ENCODE peak calls at places on chromosomes 11 and 22, in four cellular contexts. V, R, C and X are unnamed samples.

GRCh38 chr22:44975444-44976262 is 34.2 kb downstream of the PHF21B start:
- DNase-seq in V (peak; percentile 51), R (peak; percentile 66), C (peak; percentile 86), X (peak; percentile 85)

GRCh38 chr11:86244063-86244521 is 461 bp upstream of the EED start:
- DNase-seq in V (peak; percentile 67), R (peak; percentile 81), C (no peak), X (peak; percentile 79)

GRCh38 chr11:68026391-68027105 is 3.9 kb upstream of the NDUFS8 start:
- DNase-seq in V (no peak), R (no peak), C (no peak), X (no peak)

GRCh38 chr22:28703436-28703835 is 23.8 kb upstream of the TTC28 start:
- DNase-seq in V (no peak), R (no peak), C (peak; percentile 58), X (no peak)

GRCh38 chr11:129767827-129768226 is 47.8 kb upstream of the TMEM45B start:
- DNase-seq in V (no peak), R (no peak), C (no peak), X (peak; percentile 62)

GRCh38 chr11:15579287-15580001 is 464.7 kb downstream of the INSC start:
- DNase-seq in V (no peak), R (no peak), C (no peak), X (no peak)

GRCh38 chr22:38446018-38446601 is 8.9 kb downstream of the KCNJ4 start:
- DNase-seq in V (no peak), R (no peak), C (no peak), X (no peak)

GRCh38 chr11:126219547-126219946 is 8.0 kb downstream of the FAM118B start:
- DNase-seq in V (no peak), R (no peak), C (no peak), X (no peak)

GRCh38 chr22:48391820-48392219 is 1435.9 kb downstream of the BRD1 start:
- DNase-seq in V (no peak), R (no peak), C (no peak), X (no peak)

GRCh38 chr11:106216281-106216680 is 138.8 kb downstream of the AASDHPPT start:
- DNase-seq in V (no peak), R (no peak), C (no peak), X (no peak)

GRCh38 chr11:57224537-57224936 is 12.5 kb downstream of the APLNR start:
- DNase-seq in V (no peak), R (no peak), C (no peak), X (peak; percentile 56)

GRCh38 chr11:8812438-8812837 is 98.6 kb upstream of the AKIP1 start:
- DNase-seq in V (no peak), R (peak; percentile 35), C (peak; percentile 75), X (no peak)

GRCh38 chr11:62388999-62389398 is 29.8 kb upstream of the SCGB1A1 start:
- DNase-seq in V (no peak), R (no peak), C (no peak), X (no peak)

GRCh38 chr11:126345283-126345682 is 10.2 kb upstream of the ST3GAL4 start:
- DNase-seq in V (no peak), R (no peak), C (no peak), X (no peak)

GRCh38 chr11:96161271-96162089 is 181.5 kb downstream of the MAML2 start:
- DNase-seq in V (no peak), R (no peak), C (peak; percentile 80), X (peak; percentile 58)

GRCh38 chr11:69817265-69818236 is 1.7 kb downstream of the FGF3 start:
- DNase-seq in V (no peak), R (no peak), C (no peak), X (peak; percentile 26)

GRCh38 chr11:102849319-102849718 is 5.9 kb upstream of the MMP3 start:
- DNase-seq in V (no peak), R (no peak), C (peak; percentile 64), X (peak; percentile 85)

GRCh38 chr11:14423633-14424032 is 64.7 kb upstream of the RRAS2 start:
- DNase-seq in V (no peak), R (peak; percentile 53), C (peak; percentile 66), X (peak; percentile 52)

GRCh38 chr11:122765487-122766131 is 72.7 kb upstream of the CRTAM start:
- DNase-seq in V (no peak), R (no peak), C (no peak), X (no peak)

GRCh38 chr11:113465786-113466185 is 9.4 kb downstream of the DRD2 start:
- DNase-seq in V (no peak), R (no peak), C (no peak), X (peak; percentile 74)

GRCh38 chr11:15770798-15771414 is 585.4 kb downstream of the SOX6 start:
- DNase-seq in V (peak; percentile 15), R (peak; percentile 25), C (peak; percentile 38), X (no peak)

GRCh38 chr11:25163421-25163820 is 666.6 kb downstream of the LUZP2 start:
- DNase-seq in V (no peak), R (no peak), C (no peak), X (no peak)

GRCh38 chr22:22986008-22986407 is 84.3 kb upstream of the GNAZ start:
- DNase-seq in V (no peak), R (no peak), C (no peak), X (no peak)

GRCh38 chr11:7449196-7449840 is 36.0 kb upstream of the OLFML1 start:
- DNase-seq in V (no peak), R (no peak), C (no peak), X (no peak)

GRCh38 chr22:23193882-23194281 is 13.6 kb downstream of the BCR start:
- DNase-seq in V (no peak), R (no peak), C (no peak), X (no peak)

GRCh38 chr11:72962084-72962483 is 147.9 kb downstream of the ATG16L2 start:
- DNase-seq in V (no peak), R (no peak), C (peak; percentile 73), X (no peak)

GRCh38 chr11:77093987-77094840 is 8.4 kb upstream of the OMP start:
- DNase-seq in V (no peak), R (no peak), C (no peak), X (no peak)

GRCh38 chr11:44526438-44526837 is 39.0 kb upstream of the CD82 start:
- DNase-seq in V (no peak), R (no peak), C (no peak), X (no peak)

GRCh38 chr22:21589415-21589814 is 21.9 kb downstream of the UBE2L3 start:
- DNase-seq in V (no peak), R (no peak), C (no peak), X (no peak)

GRCh38 chr22:21582801-21583740 is 15.6 kb downstream of the UBE2L3 start:
- DNase-seq in V (no peak), R (no peak), C (no peak), X (no peak)

GRCh38 chr22:21587803-21588611 is 20.5 kb downstream of the UBE2L3 start:
- DNase-seq in V (peak; percentile 45), R (no peak), C (peak; percentile 66), X (no peak)

GRCh38 chr22:21590809-21591641 is 23.5 kb downstream of the UBE2L3 start:
- DNase-seq in V (no peak), R (no peak), C (no peak), X (no peak)

GRCh38 chr22:21585389-21585788 is 17.9 kb downstream of the UBE2L3 start:
- DNase-seq in V (no peak), R (no peak), C (no peak), X (no peak)
- TF ChIP-seq CTCF in V (no peak), R (no peak), C (no peak), X (no peak)

DNA sequence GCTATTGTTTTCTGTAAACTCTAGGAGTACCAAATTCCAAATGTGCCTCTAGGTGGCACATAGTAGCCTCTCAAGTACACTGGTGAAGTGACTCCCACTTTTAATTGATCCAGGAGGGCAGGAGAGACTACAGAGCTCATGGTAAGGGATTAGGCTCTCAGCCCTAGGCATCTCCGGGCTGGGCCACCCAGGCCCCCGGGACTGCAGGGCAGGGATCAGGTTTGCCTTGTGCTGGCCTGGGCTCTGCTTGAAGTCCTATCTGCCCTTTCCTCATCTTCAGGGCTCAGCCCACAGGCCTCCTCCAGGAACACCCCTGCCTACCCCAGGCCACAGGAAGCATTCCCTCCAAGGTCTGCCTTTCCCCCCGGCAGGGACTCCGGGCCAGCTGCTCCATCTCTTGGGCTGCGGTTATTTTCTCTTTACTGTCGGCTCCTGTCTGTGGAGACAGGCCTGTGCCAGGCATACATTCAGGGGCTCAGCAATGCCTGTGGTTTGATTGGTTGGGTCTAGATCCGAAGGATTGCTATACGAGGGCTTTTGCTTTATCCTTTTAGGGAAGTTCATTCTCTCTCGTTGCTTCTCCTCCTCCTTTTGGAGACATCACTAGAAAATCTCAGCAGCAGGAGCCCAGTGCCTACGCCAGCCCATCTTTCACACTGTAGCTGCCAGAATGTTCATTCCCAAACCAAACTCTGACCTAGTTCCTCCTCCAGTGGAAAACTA is 32.8 kb downstream of the PARVA start:
- DNase-seq in V (no peak), R (no peak), C (peak; percentile 82), X (peak; percentile 30)
- TF ChIP-seq CTCF in V (peak; percentile 11), R (peak; percentile 15), C (peak; percentile 21), X (peak; percentile 47)

GRCh38 chr11:22634897-22635629 is 9.4 kb upstream of the FANCF start:
- DNase-seq in V (no peak), R (peak; percentile 96), C (no peak), X (no peak)

GRCh38 chr11:22635689-22636088 is 10.1 kb upstream of the FANCF start:
- DNase-seq in V (no peak), R (no peak), C (no peak), X (no peak)

DNA sequence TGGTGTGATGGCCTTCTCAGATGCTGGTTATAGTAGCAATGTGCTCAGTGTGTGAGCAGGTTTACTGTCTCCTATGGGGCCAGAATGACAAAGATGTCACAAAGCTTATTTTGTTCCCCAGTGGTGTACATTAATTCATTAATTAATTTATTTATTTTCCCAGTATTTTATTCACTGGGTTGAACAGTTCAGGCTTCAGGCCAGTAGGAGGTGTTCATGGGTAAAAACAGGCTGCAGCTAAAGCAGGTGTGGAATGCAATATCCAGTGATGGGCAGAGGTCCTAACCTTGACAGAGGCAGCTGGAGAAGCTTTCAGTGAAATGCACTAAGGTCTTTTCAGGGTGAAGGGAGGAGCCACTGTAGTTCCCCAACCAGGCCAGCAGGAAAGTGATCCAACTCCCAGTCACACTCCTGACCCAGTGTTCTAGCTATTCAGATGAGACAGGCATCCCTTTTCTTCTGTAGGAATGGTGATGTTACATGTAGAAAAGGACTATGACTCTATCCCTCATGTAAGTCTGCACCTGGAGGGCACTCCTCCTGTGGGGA is 7.8 kb upstream of the FANCF start:
- DNase-seq in V (no peak), R (peak; percentile 55), C (no peak), X (no peak)
- TF ChIP-seq CTCF in V (peak; percentile 6), R (peak; percentile 44), C (no peak), X (no peak)

GRCh38 chr11:61367406-61367805 is 5.2 kb downstream of the TMEM138 start:
- DNase-seq in V (no peak), R (no peak), C (no peak), X (no peak)

GRCh38 chr11:61361686-61362541 is at the start of the genes CYB561A3 and TMEM138:
- DNase-seq in V (peak; percentile 81), R (peak; percentile 89), C (peak; percentile 95), X (peak; percentile 97)

GRCh38 chr11:61361237-61361636 is 445 bp downstream of the CYB561A3 start:
- DNase-seq in V (no peak), R (no peak), C (no peak), X (peak; percentile 18)

GRCh38 chr11:61362542-61362875 is 335 bp downstream of the TMEM138 start:
- DNase-seq in V (no peak), R (peak; percentile 35), C (peak; percentile 81), X (peak; percentile 34)

DNA sequence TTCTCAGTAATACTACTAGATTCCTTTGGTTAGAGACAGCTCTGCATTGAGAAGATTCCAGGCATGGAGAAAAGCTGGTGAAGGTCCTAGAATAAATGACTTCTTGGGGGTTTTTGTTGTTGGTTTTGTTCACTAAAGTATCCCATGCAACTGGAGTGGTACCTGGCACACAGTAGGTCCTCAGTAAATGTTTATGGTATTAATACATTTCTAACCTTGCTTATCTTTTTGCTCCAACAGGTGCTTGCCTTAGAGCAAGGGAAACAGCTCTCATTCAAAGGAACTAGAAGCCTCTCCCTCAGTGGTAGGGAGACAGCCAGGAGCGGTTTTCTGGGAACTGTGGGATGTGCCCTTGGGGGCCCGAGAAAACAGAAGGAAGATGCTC is 1.8 kb downstream of the TMEM138 start:
- DNase-seq in V (no peak), R (no peak), C (no peak), X (no peak)
- TF ChIP-seq CTCF in V (no peak), R (no peak), C (no peak), X (no peak)